ENCODE peak calls at places on chromosomes 2 and 18, in eight cellular contexts. One of them, this sample, is unnamed. For H3K4me1, the result is how much of the 10 kb centered on the place peaks cover.

GRCh38 chr2:73739101-73739500 is 2.0 kb upstream of the TPRKB start:
- DNase-seq in trophoblast cell: peak
- DNase-seq in right cardiac atrium: no peak
- DNase-seq in tibial artery: no peak
- DNase-seq in CD8-positive, alpha-beta memory T cell: no peak
- DNase-seq in mammary epithelial cell: no peak
- DNase-seq in Peyer's patch: no peak
- DNase-seq in mesendoderm: no peak
- DNase-seq in this sample: no peak

GRCh38 chr2:10908195-10908594 is 3.5 kb upstream of the KCNF1 start:
- DNase-seq in trophoblast cell: no peak
- DNase-seq in right cardiac atrium: no peak
- DNase-seq in tibial artery: no peak
- DNase-seq in CD8-positive, alpha-beta memory T cell: no peak
- DNase-seq in mammary epithelial cell: no peak
- DNase-seq in Peyer's patch: no peak
- DNase-seq in mesendoderm: no peak
- DNase-seq in this sample: no peak

GRCh38 chr2:70785137-70785911 is 5.1 kb downstream of the FIGLA start:
- DNase-seq in trophoblast cell: peak
- DNase-seq in right cardiac atrium: no peak
- DNase-seq in tibial artery: no peak
- DNase-seq in CD8-positive, alpha-beta memory T cell: no peak
- DNase-seq in mammary epithelial cell: no peak
- DNase-seq in Peyer's patch: no peak
- DNase-seq in mesendoderm: peak
- DNase-seq in this sample: no peak

GRCh38 chr18:33616556-33616955 is 38.5 kb downstream of the ASXL3 start:
- DNase-seq in trophoblast cell: peak
- DNase-seq in right cardiac atrium: no peak
- DNase-seq in tibial artery: no peak
- DNase-seq in CD8-positive, alpha-beta memory T cell: no peak
- DNase-seq in mammary epithelial cell: no peak
- DNase-seq in Peyer's patch: no peak
- DNase-seq in mesendoderm: no peak
- DNase-seq in this sample: no peak

GRCh38 chr2:236786786-236787185 is 217.2 kb downstream of the ACKR3 start:
- DNase-seq in trophoblast cell: peak
- DNase-seq in right cardiac atrium: no peak
- DNase-seq in tibial artery: no peak
- DNase-seq in CD8-positive, alpha-beta memory T cell: no peak
- DNase-seq in mammary epithelial cell: no peak
- DNase-seq in Peyer's patch: no peak
- DNase-seq in mesendoderm: no peak
- DNase-seq in this sample: no peak

GRCh38 chr2:161238559-161239415 is 69.4 kb upstream of the PSMD14 start:
- DNase-seq in trophoblast cell: peak
- DNase-seq in right cardiac atrium: peak
- DNase-seq in tibial artery: peak
- DNase-seq in CD8-positive, alpha-beta memory T cell: peak
- DNase-seq in mammary epithelial cell: peak
- DNase-seq in Peyer's patch: peak
- DNase-seq in mesendoderm: peak
- DNase-seq in this sample: peak

GRCh38 chr2:201235865-201236811 is 24.2 kb upstream of the CASP8 start:
- DNase-seq in trophoblast cell: peak
- DNase-seq in right cardiac atrium: peak
- DNase-seq in tibial artery: peak
- DNase-seq in CD8-positive, alpha-beta memory T cell: peak
- DNase-seq in mammary epithelial cell: peak
- DNase-seq in Peyer's patch: peak
- DNase-seq in mesendoderm: peak
- DNase-seq in this sample: peak

GRCh38 chr18:51275712-51276473 is 78.4 kb upstream of the MEX3C start:
- DNase-seq in trophoblast cell: no peak
- DNase-seq in right cardiac atrium: peak
- DNase-seq in tibial artery: no peak
- DNase-seq in CD8-positive, alpha-beta memory T cell: no peak
- DNase-seq in mammary epithelial cell: no peak
- DNase-seq in Peyer's patch: no peak
- DNase-seq in mesendoderm: no peak
- DNase-seq in this sample: peak

GRCh38 chr2:236843604-236844003 is 242.1 kb upstream of the COPS8 start:
- DNase-seq in trophoblast cell: no peak
- DNase-seq in right cardiac atrium: no peak
- DNase-seq in tibial artery: no peak
- DNase-seq in CD8-positive, alpha-beta memory T cell: no peak
- DNase-seq in mammary epithelial cell: no peak
- DNase-seq in Peyer's patch: no peak
- DNase-seq in mesendoderm: no peak
- DNase-seq in this sample: no peak

GRCh38 chr18:2070636-2071035 is 500.7 kb downstream of the METTL4 start:
- DNase-seq in trophoblast cell: no peak
- DNase-seq in right cardiac atrium: no peak
- DNase-seq in tibial artery: no peak
- DNase-seq in CD8-positive, alpha-beta memory T cell: no peak
- DNase-seq in mammary epithelial cell: no peak
- DNase-seq in Peyer's patch: no peak
- DNase-seq in mesendoderm: no peak
- DNase-seq in this sample: no peak

GRCh38 chr2:20425371-20425881 is 21.4 kb upstream of the RHOB start:
- DNase-seq in trophoblast cell: no peak
- DNase-seq in right cardiac atrium: no peak
- DNase-seq in tibial artery: no peak
- DNase-seq in CD8-positive, alpha-beta memory T cell: no peak
- DNase-seq in mammary epithelial cell: peak
- DNase-seq in Peyer's patch: no peak
- DNase-seq in mesendoderm: no peak
- DNase-seq in this sample: peak

GRCh38 chr2:233035426-233036161 is 3.1 kb downstream of the NEU2 start:
- DNase-seq in trophoblast cell: no peak
- DNase-seq in right cardiac atrium: no peak
- DNase-seq in tibial artery: no peak
- DNase-seq in CD8-positive, alpha-beta memory T cell: no peak
- DNase-seq in mammary epithelial cell: no peak
- DNase-seq in Peyer's patch: no peak
- DNase-seq in mesendoderm: no peak
- DNase-seq in this sample: no peak

GRCh38 chr2:214843823-214844222 is 34.3 kb upstream of the BARD1 start:
- DNase-seq in trophoblast cell: no peak
- DNase-seq in right cardiac atrium: no peak
- DNase-seq in tibial artery: no peak
- DNase-seq in CD8-positive, alpha-beta memory T cell: no peak
- DNase-seq in mammary epithelial cell: no peak
- DNase-seq in Peyer's patch: no peak
- DNase-seq in mesendoderm: no peak
- DNase-seq in this sample: no peak

GRCh38 chr2:32523711-32524110 is 104.1 kb upstream of the TTC27 start:
- DNase-seq in trophoblast cell: no peak
- DNase-seq in right cardiac atrium: no peak
- DNase-seq in tibial artery: no peak
- DNase-seq in CD8-positive, alpha-beta memory T cell: no peak
- DNase-seq in mammary epithelial cell: no peak
- DNase-seq in Peyer's patch: no peak
- DNase-seq in mesendoderm: no peak
- DNase-seq in this sample: no peak

GRCh38 chr2:20164734-20165242 is 60.1 kb downstream of the SDC1 start:
- DNase-seq in trophoblast cell: no peak
- DNase-seq in right cardiac atrium: no peak
- DNase-seq in tibial artery: no peak
- DNase-seq in CD8-positive, alpha-beta memory T cell: no peak
- DNase-seq in mammary epithelial cell: no peak
- DNase-seq in Peyer's patch: no peak
- DNase-seq in mesendoderm: no peak
- DNase-seq in this sample: no peak

GRCh38 chr2:54597153-54597827 is 126.2 kb upstream of the EML6 start:
- DNase-seq in trophoblast cell: no peak
- DNase-seq in right cardiac atrium: peak
- DNase-seq in tibial artery: no peak
- DNase-seq in CD8-positive, alpha-beta memory T cell: peak
- DNase-seq in mammary epithelial cell: no peak
- DNase-seq in Peyer's patch: peak
- DNase-seq in mesendoderm: no peak
- DNase-seq in this sample: peak

GRCh38 chr2:6864938-6865345 is 765 bp downstream of the CMPK2 start:
- DNase-seq in trophoblast cell: peak
- DNase-seq in right cardiac atrium: peak
- DNase-seq in tibial artery: no peak
- DNase-seq in CD8-positive, alpha-beta memory T cell: no peak
- DNase-seq in mammary epithelial cell: no peak
- DNase-seq in Peyer's patch: peak
- DNase-seq in mesendoderm: peak
- DNase-seq in this sample: peak

GRCh38 chr2:50582164-50582563 is 449.8 kb downstream of the NRXN1 start:
- DNase-seq in trophoblast cell: no peak
- DNase-seq in right cardiac atrium: no peak
- DNase-seq in tibial artery: no peak
- DNase-seq in CD8-positive, alpha-beta memory T cell: no peak
- DNase-seq in mammary epithelial cell: no peak
- DNase-seq in Peyer's patch: no peak
- DNase-seq in mesendoderm: no peak
- DNase-seq in this sample: no peak

GRCh38 chr18:32298289-32298688 is 108.5 kb downstream of the MEP1B start:
- DNase-seq in trophoblast cell: no peak
- DNase-seq in right cardiac atrium: no peak
- DNase-seq in tibial artery: no peak
- DNase-seq in CD8-positive, alpha-beta memory T cell: no peak
- DNase-seq in mammary epithelial cell: no peak
- DNase-seq in Peyer's patch: no peak
- DNase-seq in mesendoderm: no peak
- DNase-seq in this sample: no peak

GRCh38 chr18:35728676-35729075 is 147.1 kb downstream of the GALNT1 start:
- DNase-seq in trophoblast cell: no peak
- DNase-seq in right cardiac atrium: no peak
- DNase-seq in tibial artery: no peak
- DNase-seq in CD8-positive, alpha-beta memory T cell: no peak
- DNase-seq in mammary epithelial cell: peak
- DNase-seq in Peyer's patch: no peak
- DNase-seq in mesendoderm: peak
- DNase-seq in this sample: no peak

GRCh38 chr2:164992818-164993217 is 37.5 kb upstream of the SLC38A11 start:
- DNase-seq in trophoblast cell: peak
- DNase-seq in right cardiac atrium: peak
- DNase-seq in tibial artery: peak
- DNase-seq in CD8-positive, alpha-beta memory T cell: peak
- DNase-seq in mammary epithelial cell: peak
- DNase-seq in Peyer's patch: peak
- DNase-seq in mesendoderm: peak
- DNase-seq in this sample: peak

GRCh38 chr2:204313256-204313655 is 232.0 kb upstream of the PARD3B start:
- DNase-seq in trophoblast cell: no peak
- DNase-seq in right cardiac atrium: no peak
- DNase-seq in tibial artery: no peak
- DNase-seq in CD8-positive, alpha-beta memory T cell: no peak
- DNase-seq in mammary epithelial cell: no peak
- DNase-seq in Peyer's patch: no peak
- DNase-seq in mesendoderm: peak
- DNase-seq in this sample: no peak

GRCh38 chr2:75303227-75303626 is 103.9 kb upstream of the TACR1 start:
- DNase-seq in trophoblast cell: no peak
- DNase-seq in right cardiac atrium: no peak
- DNase-seq in tibial artery: no peak
- DNase-seq in CD8-positive, alpha-beta memory T cell: no peak
- DNase-seq in mammary epithelial cell: no peak
- DNase-seq in Peyer's patch: no peak
- DNase-seq in mesendoderm: no peak
- DNase-seq in this sample: no peak

GRCh38 chr2:218435003-218435982 is 16.4 kb downstream of the VIL1 start:
- DNase-seq in trophoblast cell: peak
- DNase-seq in right cardiac atrium: no peak
- DNase-seq in tibial artery: no peak
- DNase-seq in CD8-positive, alpha-beta memory T cell: no peak
- DNase-seq in mammary epithelial cell: no peak
- DNase-seq in Peyer's patch: peak
- DNase-seq in mesendoderm: no peak
- DNase-seq in this sample: peak

GRCh38 chr18:25686960-25687520 is 335.1 kb upstream of the ZNF521 start:
- DNase-seq in trophoblast cell: peak
- DNase-seq in right cardiac atrium: no peak
- DNase-seq in tibial artery: no peak
- DNase-seq in CD8-positive, alpha-beta memory T cell: no peak
- DNase-seq in mammary epithelial cell: no peak
- DNase-seq in Peyer's patch: no peak
- DNase-seq in mesendoderm: no peak
- DNase-seq in this sample: no peak

GRCh38 chr18:25685088-25685487 is 333.1 kb upstream of the ZNF521 start:
- DNase-seq in trophoblast cell: no peak
- DNase-seq in right cardiac atrium: no peak
- DNase-seq in tibial artery: no peak
- DNase-seq in CD8-positive, alpha-beta memory T cell: no peak
- DNase-seq in mammary epithelial cell: no peak
- DNase-seq in Peyer's patch: no peak
- DNase-seq in mesendoderm: no peak
- DNase-seq in this sample: no peak
- H3K4me1 ChIP-seq in trophoblast cell: under half
- H3K4me1 ChIP-seq in right cardiac atrium: under half
- H3K4me1 ChIP-seq in tibial artery: under half
- H3K4me1 ChIP-seq in CD8-positive, alpha-beta memory T cell: under half
- H3K4me1 ChIP-seq in mammary epithelial cell: under half
- H3K4me1 ChIP-seq in Peyer's patch: under half
- H3K4me1 ChIP-seq in mesendoderm: under half
- H3K4me1 ChIP-seq in this sample: under half

GRCh38 chr2:26754539-26754938 is 9.5 kb upstream of the SLC35F6 start:
- DNase-seq in trophoblast cell: peak
- DNase-seq in right cardiac atrium: no peak
- DNase-seq in tibial artery: no peak
- DNase-seq in CD8-positive, alpha-beta memory T cell: no peak
- DNase-seq in mammary epithelial cell: no peak
- DNase-seq in Peyer's patch: no peak
- DNase-seq in mesendoderm: no peak
- DNase-seq in this sample: no peak
- H3K4me1 ChIP-seq in trophoblast cell: under half
- H3K4me1 ChIP-seq in right cardiac atrium: under half
- H3K4me1 ChIP-seq in tibial artery: under half
- H3K4me1 ChIP-seq in CD8-positive, alpha-beta memory T cell: under half
- H3K4me1 ChIP-seq in mammary epithelial cell: under half
- H3K4me1 ChIP-seq in Peyer's patch: under half
- H3K4me1 ChIP-seq in mesendoderm: under half
- H3K4me1 ChIP-seq in this sample: under half

GRCh38 chr2:215885621-215886020 is 127.7 kb downstream of the MREG start:
- DNase-seq in trophoblast cell: peak
- DNase-seq in right cardiac atrium: no peak
- DNase-seq in tibial artery: no peak
- DNase-seq in CD8-positive, alpha-beta memory T cell: no peak
- DNase-seq in mammary epithelial cell: no peak
- DNase-seq in Peyer's patch: no peak
- DNase-seq in mesendoderm: no peak
- DNase-seq in this sample: no peak
- H3K4me1 ChIP-seq in trophoblast cell: under half
- H3K4me1 ChIP-seq in right cardiac atrium: under half
- H3K4me1 ChIP-seq in tibial artery: under half
- H3K4me1 ChIP-seq in CD8-positive, alpha-beta memory T cell: under half
- H3K4me1 ChIP-seq in mammary epithelial cell: under half
- H3K4me1 ChIP-seq in Peyer's patch: under half
- H3K4me1 ChIP-seq in mesendoderm: under half
- H3K4me1 ChIP-seq in this sample: under half

GRCh38 chr2:177398290-177398683 is 5.7 kb downstream of the AGPS start:
- DNase-seq in trophoblast cell: no peak
- DNase-seq in right cardiac atrium: no peak
- DNase-seq in tibial artery: no peak
- DNase-seq in CD8-positive, alpha-beta memory T cell: no peak
- DNase-seq in mammary epithelial cell: no peak
- DNase-seq in Peyer's patch: no peak
- DNase-seq in mesendoderm: no peak
- DNase-seq in this sample: no peak
- H3K4me1 ChIP-seq in trophoblast cell: under half
- H3K4me1 ChIP-seq in right cardiac atrium: under half
- H3K4me1 ChIP-seq in tibial artery: under half
- H3K4me1 ChIP-seq in CD8-positive, alpha-beta memory T cell: under half
- H3K4me1 ChIP-seq in mammary epithelial cell: under half
- H3K4me1 ChIP-seq in Peyer's patch: under half
- H3K4me1 ChIP-seq in mesendoderm: under half
- H3K4me1 ChIP-seq in this sample: under half

This sample was measured in transverse colon.